ENCODE peak calls at places on chromosomes 2 and 18, in nine cellular contexts. S is heart right ventricle; L is IMR-90; V is endothelial cell of umbilical vein; R is stomach; A is cardiac muscle cell; C is left lung; H is CD4-positive, alpha-beta memory T cell; W is colonic mucosa. Z is an unnamed sample.

GRCh38 chr2:231646471-231646870 is 53.8 kb downstream of the TEX44 start:
- DNase-seq in S (no peak), L (no peak), V (no peak), R (no peak), A (no peak), C (no peak), H (no peak), W (no peak), Z (no peak)

GRCh38 chr2:71224457-71224856 is 2.4 kb downstream of the PAIP2B start:
- DNase-seq in S (no peak), L (no peak), V (no peak), R (no peak), A (no peak), C (no peak), H (no peak), W (no peak), Z (no peak)

GRCh38 chr2:47078541-47079482 is 76.3 kb downstream of the STPG4 start:
- DNase-seq in S (no peak), L (no peak), V (no peak), R (no peak), A (no peak), C (no peak), H (no peak), W (peak; percentile 69), Z (no peak)

GRCh38 chr2:136134126-136134525 is 16.2 kb upstream of the CXCR4 start:
- DNase-seq in S (no peak), L (no peak), V (no peak), R (no peak), A (no peak), C (no peak), H (peak; percentile 66), W (no peak), Z (no peak)

GRCh38 chr2:239149501-239149900 is 251.3 kb downstream of the HDAC4 start:
- DNase-seq in S (no peak), L (no peak), V (no peak), R (no peak), A (no peak), C (peak; percentile 24), H (no peak), W (no peak), Z (no peak)

GRCh38 chr2:127423476-127423840 is 5.2 kb downstream of the PROC start:
- DNase-seq in S (no peak), L (no peak), V (no peak), R (peak; percentile 71), A (no peak), C (no peak), H (no peak), W (peak; percentile 48), Z (no peak)

GRCh38 chr18:44039826-44040225 is 640.9 kb upstream of the SETBP1 start:
- DNase-seq in S (no peak), L (no peak), V (no peak), R (no peak), A (no peak), C (no peak), H (no peak), W (no peak), Z (no peak)

GRCh38 chr2:79887747-79888374 is 375.0 kb downstream of the CTNNA2 start:
- DNase-seq in S (no peak), L (peak; percentile 71), V (peak; percentile 36), R (no peak), A (peak; percentile 68), C (no peak), H (peak; percentile 3), W (peak; percentile 34), Z (no peak)

GRCh38 chr2:27379840-27380625 is 501 bp downstream of the ZNF513 start:
- DNase-seq in S (peak; percentile 74), L (peak; percentile 76), V (peak; percentile 58), R (peak; percentile 40), A (no peak), C (peak; percentile 81), H (peak; percentile 23), W (peak; percentile 77), Z (peak; percentile 88)

GRCh38 chr2:151782378-151783132 is 45.7 kb downstream of the ARL5A start:
- DNase-seq in S (no peak), L (no peak), V (no peak), R (no peak), A (no peak), C (no peak), H (no peak), W (no peak), Z (no peak)

GRCh38 chr18:8705941-8706544 is 687 bp downstream of the MTCL1 start:
- DNase-seq in S (peak; percentile 39), L (no peak), V (peak; percentile 20), R (no peak), A (no peak), C (no peak), H (peak; percentile 23), W (no peak), Z (no peak)

DNA sequence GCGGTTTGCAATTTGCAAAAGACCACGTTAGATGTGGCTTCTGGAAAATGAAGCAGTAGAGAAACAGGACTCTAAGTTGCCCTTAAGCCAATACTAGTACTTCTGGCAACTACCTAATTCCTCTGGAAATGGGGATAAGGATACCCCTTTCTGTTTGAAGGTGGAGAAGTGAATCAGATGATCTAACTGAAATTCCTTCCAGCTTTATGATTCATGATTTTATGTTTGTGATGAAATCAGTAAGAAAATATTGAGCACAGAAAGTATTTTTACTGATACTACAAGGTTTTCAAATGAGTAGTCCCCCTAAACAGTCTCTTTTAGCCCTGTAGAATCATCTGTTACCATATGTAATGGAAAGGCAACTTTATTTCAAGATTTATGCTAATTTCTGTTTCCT is 98.0 kb downstream of the CDC42EP3 start:
- DNase-seq in S (no peak), L (peak; percentile 68), V (no peak), R (no peak), A (no peak), C (no peak), H (no peak), W (no peak), Z (no peak)
- H3K4me1 ChIP-seq in S (peaks cover 25% of the 10 kb centered on the region), L (peaks cover 28% of the 10 kb centered on the region), V (peaks cover 5% of the 10 kb centered on the region), R (no peaks in the 10 kb centered on the region), A (no peaks in the 10 kb centered on the region), C (peaks cover 7% of the 10 kb centered on the region), H (peaks cover 8% of the 10 kb centered on the region), W (no peaks in the 10 kb centered on the region), Z (peaks cover 8% of the 10 kb centered on the region)

GRCh38 chr2:96637385-96638143 is 548 bp downstream of the KANSL3 start:
- DNase-seq in S (peak; percentile 88), L (peak; percentile 88), V (peak; percentile 79), R (peak; percentile 86), A (peak; percentile 90), C (peak; percentile 93), H (peak; percentile 80), W (peak; percentile 89), Z (peak; percentile 63)
- H3K4me1 ChIP-seq in S (peaks cover 50% of the 10 kb centered on the region), L (peaks cover 11% of the 10 kb centered on the region), V (peaks cover 19% of the 10 kb centered on the region), R (peaks cover 30% of the 10 kb centered on the region), A (peaks cover 13% of the 10 kb centered on the region), C (peaks cover 49% of the 10 kb centered on the region), H (peaks cover 41% of the 10 kb centered on the region), W (peaks cover 9% of the 10 kb centered on the region), Z (peaks cover 24% of the 10 kb centered on the region)

GRCh38 chr2:172448544-172449267 is 21.3 kb downstream of the ITGA6 start:
- DNase-seq in S (no peak), L (no peak), V (no peak), R (no peak), A (no peak), C (no peak), H (no peak), W (peak; percentile 75), Z (no peak)
- H3K4me1 ChIP-seq in S (peaks cover 62% of the 10 kb centered on the region), L (peaks cover 5% of the 10 kb centered on the region), V (peaks cover 11% of the 10 kb centered on the region), R (peaks cover 47% of the 10 kb centered on the region), A (peaks cover 6% of the 10 kb centered on the region), C (peaks cover 9% of the 10 kb centered on the region), H (peaks cover 61% of the 10 kb centered on the region), W (peaks cover 4% of the 10 kb centered on the region), Z (no peaks in the 10 kb centered on the region)

DNA sequence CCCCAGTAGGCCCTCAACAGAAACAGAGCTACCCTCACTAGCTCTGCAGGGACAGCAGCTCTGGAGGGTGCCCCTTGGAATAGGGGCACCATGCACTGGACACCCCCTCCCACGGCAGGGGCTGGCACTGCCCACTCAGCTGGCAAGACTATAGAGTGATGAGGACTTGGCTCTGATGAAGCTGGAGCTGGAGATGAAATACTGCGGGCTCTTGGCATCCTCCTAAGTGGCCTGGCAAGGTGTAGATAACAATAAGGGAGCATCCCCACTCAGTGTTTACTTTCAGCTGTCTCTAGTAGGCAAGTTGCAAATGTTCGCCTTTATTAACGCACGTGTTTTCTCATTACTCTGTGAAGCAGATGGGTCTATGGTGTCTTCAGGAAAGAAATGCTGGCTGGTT is 92.7 kb downstream of the PDCL3 start:
- DNase-seq in S (no peak), L (no peak), V (no peak), R (no peak), A (no peak), C (no peak), H (no peak), W (no peak), Z (no peak)
- H3K4me1 ChIP-seq in S (no peaks in the 10 kb centered on the region), L (no peaks in the 10 kb centered on the region), V (no peaks in the 10 kb centered on the region), R (no peaks in the 10 kb centered on the region), A (no peaks in the 10 kb centered on the region), C (no peaks in the 10 kb centered on the region), H (peaks cover 15% of the 10 kb centered on the region), W (no peaks in the 10 kb centered on the region), Z (no peaks in the 10 kb centered on the region)

GRCh38 chr18:50311573-50312106 is 24.1 kb upstream of the CXXC1 start:
- DNase-seq in S (no peak), L (no peak), V (no peak), R (no peak), A (no peak), C (no peak), H (no peak), W (no peak), Z (no peak)

GRCh38 chr18:50315100-50315871 is 27.8 kb upstream of the CXXC1 start:
- DNase-seq in S (no peak), L (no peak), V (no peak), R (no peak), A (no peak), C (no peak), H (no peak), W (no peak), Z (no peak)

GRCh38 chr18:50313873-50314460 is 26.5 kb upstream of the CXXC1 start:
- DNase-seq in S (no peak), L (no peak), V (no peak), R (no peak), A (no peak), C (no peak), H (no peak), W (no peak), Z (no peak)

GRCh38 chr18:50312296-50313030 is 25.0 kb upstream of the CXXC1 start:
- DNase-seq in S (no peak), L (no peak), V (no peak), R (no peak), A (no peak), C (no peak), H (no peak), W (no peak), Z (no peak)

GRCh38 chr18:50313031-50313607 is 25.6 kb upstream of the CXXC1 start:
- DNase-seq in S (no peak), L (no peak), V (no peak), R (no peak), A (no peak), C (no peak), H (no peak), W (no peak), Z (no peak)
- H3K4me1 ChIP-seq in S (peaks cover 3% of the 10 kb centered on the region), L (no peaks in the 10 kb centered on the region), V (peaks cover 2% of the 10 kb centered on the region), R (peaks cover 7% of the 10 kb centered on the region), A (no peaks in the 10 kb centered on the region), C (peaks cover 7% of the 10 kb centered on the region), H (peaks cover 4% of the 10 kb centered on the region), W (no peaks in the 10 kb centered on the region), Z (no peaks in the 10 kb centered on the region)